ENCODE peak calls at places on chromosome 5, in five cellular contexts. R, V, M, T and O are unnamed samples.

GRCh38 chr5:65611524-65611923 is 12.6 kb downstream of the TRIM23 start:
- DNase-seq in V (no peak), M (no peak), R (peak), T (no peak), O (no peak)

GRCh38 chr5:107372723-107373487 is 297.8 kb downstream of the EFNA5 start:
- DNase-seq in M (peak), T (no peak), R (peak), V (no peak), O (peak)

GRCh38 chr5:19795218-19795617 is 192.8 kb downstream of the CDH18 start:
- DNase-seq in M (no peak), R (peak), T (peak), V (no peak), O (no peak)

GRCh38 chr5:158468444-158468843 is 609.5 kb upstream of the CLINT1 start:
- DNase-seq in V (no peak), R (no peak), M (no peak), T (no peak), O (no peak)

GRCh38 chr5:59358497-59358896 is 535.0 kb downstream of the PDE4D start:
- DNase-seq in T (peak), M (no peak), R (peak), V (no peak), O (no peak)

GRCh38 chr5:11182441-11183080 is 421.5 kb upstream of the DAP start:
- DNase-seq in T (peak), M (peak), R (peak), V (no peak), O (peak)

GRCh38 chr5:127392762-127393161 is 102.2 kb downstream of the MEGF10 start:
- DNase-seq in M (no peak), T (peak), V (no peak), R (no peak), O (no peak)

GRCh38 chr5:110716247-110717245 is 9.9 kb downstream of the TMEM232 start:
- DNase-seq in V (no peak), T (peak), M (no peak), R (no peak), O (no peak)

GRCh38 chr5:154850255-154851062 is at the start of gene FAXDC2:
- DNase-seq in T (peak), M (peak), R (peak), V (no peak), O (peak)

GRCh38 chr5:95863383-95863757 is 40.8 kb upstream of the GLRX start:
- DNase-seq in V (no peak), T (no peak), R (peak), M (no peak), O (no peak)

GRCh38 chr5:138352071-138352721 is at the start of gene KDM3B:
- DNase-seq in M (peak), T (peak), R (peak), V (peak), O (peak)

GRCh38 chr5:124043456-124043855 is 531.5 kb downstream of the CSNK1G3 start:
- DNase-seq in V (no peak), M (no peak), T (peak), R (peak), O (no peak)

GRCh38 chr5:54401515-54401914 is 54.0 kb upstream of the HSPB3 start:
- DNase-seq in M (no peak), R (no peak), T (no peak), V (no peak), O (no peak)